ENCODE peak calls at places on chromosomes 1 and 21, in five cellular contexts. S is hepatic stellate cell, E is hypothalamus, N is GM06990, A is smooth muscle cell of the brain vasculature. C is an unnamed sample.

GRCh38 chr1:234499119-234500039 is 20.4 kb upstream of the TARBP1 start:
- DNase-seq in S (peak), E (peak), N (peak), A (peak), C (no peak)

GRCh38 chr1:244353572-244354091 is 98.1 kb downstream of the ADSS2 start:
- DNase-seq in S (peak), E (no peak), N (no peak), A (peak), C (peak)

GRCh38 chr1:201377611-201378092 is at the start of gene TNNT2:
- DNase-seq in S (peak), E (no peak), N (no peak), A (no peak), C (no peak)

GRCh38 chr1:18938707-18939070 is 17.8 kb downstream of the IFFO2 start:
- DNase-seq in S (no peak), E (peak), N (no peak), A (no peak), C (no peak)

GRCh38 chr1:15100369-15101111 is 53.0 kb upstream of the TMEM51 start:
- DNase-seq in S (peak), E (no peak), N (peak), A (peak), C (peak)

GRCh38 chr1:205237526-205238484 is 10.1 kb downstream of the TMCC2 start:
- DNase-seq in S (no peak), E (no peak), N (no peak), A (no peak), C (peak)

GRCh38 chr1:9294440-9294773 is 1.7 kb downstream of the SPSB1 start:
- DNase-seq in S (peak), E (no peak), N (no peak), A (no peak), C (no peak)

GRCh38 chr1:111476761-111477309 is 3.1 kb downstream of the C1orf162 start:
- DNase-seq in S (no peak), E (no peak), N (peak), A (no peak), C (peak)

GRCh38 chr1:61672376-61672775 is 52.6 kb downstream of the TM2D1 start:
- DNase-seq in S (no peak), E (no peak), N (no peak), A (no peak), C (no peak)

GRCh38 chr1:157959750-157960149 is 33.7 kb upstream of the KIRREL1 start:
- DNase-seq in S (no peak), E (no peak), N (no peak), A (no peak), C (no peak)

GRCh38 chr21:27423906-27424595 is 457.2 kb upstream of the ADAMTS5 start:
- DNase-seq in S (peak), E (no peak), N (no peak), A (no peak), C (no peak)

GRCh38 chr1:198699167-198700015 is 60.6 kb downstream of the PTPRC start:
- DNase-seq in S (peak), E (no peak), N (no peak), A (no peak), C (no peak)

GRCh38 chr1:54542120-54542961 is 5.7 kb upstream of the ACOT11 start:
- DNase-seq in S (no peak), E (peak), N (peak), A (peak), C (no peak)

GRCh38 chr1:227298532-227299174 is 19.6 kb downstream of the CDC42BPA start:
- DNase-seq in S (no peak), E (no peak), N (no peak), A (no peak), C (no peak)

GRCh38 chr1:228285661-228286504 is 78.0 kb downstream of the OBSCN start:
- DNase-seq in S (no peak), E (no peak), N (no peak), A (no peak), C (no peak)

GRCh38 chr1:209168204-209168603 is 415.3 kb upstream of the CAMK1G start:
- DNase-seq in S (no peak), E (no peak), N (no peak), A (no peak), C (no peak)

GRCh38 chr1:1432951-1433803 is 2.3 kb upstream of the VWA1 start:
- DNase-seq in S (peak), E (peak), N (no peak), A (no peak), C (no peak)

GRCh38 chr21:26715878-26716506 is 129.2 kb downstream of the ADAMTS1 start:
- DNase-seq in S (peak), E (peak), N (no peak), A (peak), C (no peak)

GRCh38 chr1:227416156-227416865 is 98.0 kb upstream of the CDC42BPA start:
- DNase-seq in S (no peak), E (no peak), N (no peak), A (no peak), C (no peak)

GRCh38 chr1:29634324-29635072 is 398.2 kb downstream of the PTPRU start:
- DNase-seq in S (no peak), E (no peak), N (no peak), A (no peak), C (no peak)

GRCh38 chr1:159177273-159177907 is 6.0 kb downstream of the CADM3 start:
- DNase-seq in S (no peak), E (no peak), N (no peak), A (peak), C (no peak)

GRCh38 chr1:39919545-39919944 is 17.8 kb upstream of the MYCL start:
- DNase-seq in S (peak), E (no peak), N (no peak), A (no peak), C (peak)

GRCh38 chr1:100506221-100506620 is 31.7 kb upstream of the GPR88 start:
- DNase-seq in S (no peak), E (no peak), N (no peak), A (no peak), C (no peak)

GRCh38 chr1:150487763-150488115 is 520 bp downstream of the TARS2 start:
- DNase-seq in S (no peak), E (no peak), N (peak), A (no peak), C (no peak)

GRCh38 chr1:85952460-85952859 is 204.1 kb downstream of the COL24A1 start:
- DNase-seq in S (no peak), E (no peak), N (no peak), A (peak), C (no peak)

C was measured in GM12864.